ENCODE peak calls at places on chromosome 15, in nine cellular contexts. S is A549, E is lung, U is choroid plexus epithelial cell, C is A673, A is uterus, J is cardiac muscle cell, M is body of pancreas, X is upper lobe of right lung. Y is an unnamed sample.

GRCh38 chr15:50229336-50229735 is 36.2 kb downstream of the HDC start:
- DNase-seq in C (no peak), J (no peak), X (no peak), E (no peak), S (no peak), M (no peak), U (no peak), A (no peak), Y (peak)

GRCh38 chr15:39852237-39852636 is 67.8 kb downstream of the GPR176 start:
- DNase-seq in X (no peak), C (no peak), U (peak), E (peak), M (no peak), J (peak), S (no peak), A (no peak), Y (peak)

GRCh38 chr15:100152463-100152862 is 189.3 kb downstream of the ADAMTS17 start:
- DNase-seq in A (no peak), E (no peak), J (no peak), X (no peak), C (no peak), S (no peak), M (no peak), U (no peak), Y (no peak)

GRCh38 chr15:90665288-90666134 is 51.6 kb upstream of the BLM start:
- DNase-seq in U (peak), A (peak), E (peak), C (peak), M (peak), X (peak), J (peak), S (peak), Y (peak)

GRCh38 chr15:92666780-92667179 is 11.2 kb upstream of the FAM174B start:
- DNase-seq in M (peak), S (peak), U (no peak), A (no peak), J (peak), E (peak), C (no peak), X (no peak), Y (peak)

GRCh38 chr15:31556494-31557150 is 230.0 kb downstream of the KLF13 start:
- DNase-seq in X (no peak), S (no peak), U (no peak), C (no peak), J (peak), E (no peak), M (no peak), A (no peak), Y (no peak)

GRCh38 chr15:62472616-62473299 is 307.7 kb upstream of the C2CD4B start:
- DNase-seq in U (no peak), E (no peak), J (no peak), C (no peak), X (no peak), M (no peak), A (no peak), S (no peak), Y (no peak)

GRCh38 chr15:63465104-63465503 is 39.3 kb upstream of the USP3 start:
- DNase-seq in E (no peak), A (no peak), U (peak), M (no peak), S (no peak), C (no peak), J (peak), X (no peak), Y (peak)

GRCh38 chr15:65211157-65211982 is at the start of gene CILP:
- DNase-seq in C (peak), U (peak), A (peak), M (no peak), S (no peak), X (no peak), E (no peak), J (peak), Y (peak)

GRCh38 chr15:31508656-31509055 is 182.0 kb downstream of the KLF13 start:
- DNase-seq in C (no peak), S (no peak), U (no peak), E (no peak), X (no peak), M (no peak), A (no peak), J (no peak), Y (no peak)

GRCh38 chr15:89893696-89894450 is at the start of gene AP3S2:
- DNase-seq in C (peak), J (peak), S (peak), U (peak), M (peak), X (peak), E (peak), A (peak), Y (peak)

GRCh38 chr15:91124155-91124554 is 24.1 kb downstream of the SV2B start:
- DNase-seq in U (no peak), X (no peak), E (no peak), J (no peak), M (no peak), C (no peak), S (no peak), A (no peak), Y (no peak)

GRCh38 chr15:73346735-73347312 is 21.9 kb downstream of the HCN4 start:
- DNase-seq in J (peak), E (peak), A (peak), X (peak), U (peak), S (peak), M (peak), C (peak), Y (peak)

GRCh38 chr15:92510163-92510882 is 116.6 kb downstream of the ST8SIA2 start:
- DNase-seq in E (no peak), C (peak), S (peak), M (no peak), U (no peak), A (no peak), J (no peak), X (no peak), Y (no peak)

GRCh38 chr15:27828721-27829120 is 270.4 kb downstream of the OCA2 start:
- DNase-seq in M (no peak), S (no peak), C (no peak), J (no peak), U (peak), X (no peak), A (no peak), E (no peak), Y (peak)

GRCh38 chr15:49864251-49864650 is 243.4 kb downstream of the DTWD1 start:
- DNase-seq in X (no peak), A (no peak), M (no peak), E (no peak), U (no peak), C (no peak), J (no peak), S (no peak), Y (no peak)

GRCh38 chr15:82951472-82952155 is 906 bp downstream of the HOMER2 start:
- DNase-seq in A (no peak), S (no peak), X (no peak), U (peak), J (no peak), E (no peak), M (no peak), C (no peak), Y (peak)

GRCh38 chr15:62853114-62853832 is 189.3 kb upstream of the TPM1 start:
- DNase-seq in A (no peak), E (no peak), X (no peak), C (no peak), U (no peak), S (peak), J (no peak), M (peak), Y (no peak)

GRCh38 chr15:62591842-62592838 is 427.1 kb upstream of the C2CD4B start:
- DNase-seq in X (no peak), M (no peak), C (no peak), E (no peak), J (peak), A (no peak), S (peak), U (peak), Y (no peak)

GRCh38 chr15:80530737-80531365 is 126.7 kb downstream of the ARNT2 start:
- DNase-seq in S (no peak), M (no peak), X (no peak), A (no peak), J (peak), U (peak), C (no peak), E (no peak), Y (peak)

GRCh38 chr15:55742927-55743614 is at the start of gene PRTG:
- DNase-seq in C (no peak), U (peak), J (peak), M (peak), A (peak), X (peak), S (peak), E (peak), Y (peak)

GRCh38 chr15:57920916-57921315 is 144.6 kb downstream of the ALDH1A2 start:
- DNase-seq in C (no peak), X (no peak), U (peak), M (no peak), S (no peak), E (no peak), A (no peak), J (peak), Y (peak)

GRCh38 chr15:93987068-93987467 is 244.3 kb upstream of the MCTP2 start:
- DNase-seq in J (no peak), C (no peak), S (no peak), A (no peak), U (no peak), X (no peak), M (no peak), E (no peak), Y (no peak)

GRCh38 chr15:66707310-66708160 is 5.5 kb downstream of the SMAD6 start:
- DNase-seq in A (peak), S (peak), E (no peak), X (peak), M (peak), U (peak), C (peak), J (peak), Y (peak)

GRCh38 chr15:100264994-100265640 is 76.7 kb downstream of the ADAMTS17 start:
- DNase-seq in X (no peak), J (no peak), A (no peak), M (peak), C (no peak), S (no peak), E (no peak), U (no peak), Y (no peak)

GRCh38 chr15:42111924-42112323 is 17.6 kb upstream of the PLA2G4D start:
- DNase-seq in J (no peak), M (no peak), E (no peak), U (no peak), X (no peak), C (no peak), S (no peak), A (no peak), Y (peak)

GRCh38 chr15:70830615-70831014 is 23.3 kb downstream of the LARP6 start:
- DNase-seq in X (no peak), J (no peak), S (no peak), E (no peak), U (no peak), A (no peak), M (peak), C (no peak), Y (no peak)

GRCh38 chr15:63121382-63122001 is at the start of gene LACTB:
- DNase-seq in U (peak), M (peak), A (peak), X (peak), E (peak), S (peak), J (peak), C (peak), Y (peak)

DNA sequence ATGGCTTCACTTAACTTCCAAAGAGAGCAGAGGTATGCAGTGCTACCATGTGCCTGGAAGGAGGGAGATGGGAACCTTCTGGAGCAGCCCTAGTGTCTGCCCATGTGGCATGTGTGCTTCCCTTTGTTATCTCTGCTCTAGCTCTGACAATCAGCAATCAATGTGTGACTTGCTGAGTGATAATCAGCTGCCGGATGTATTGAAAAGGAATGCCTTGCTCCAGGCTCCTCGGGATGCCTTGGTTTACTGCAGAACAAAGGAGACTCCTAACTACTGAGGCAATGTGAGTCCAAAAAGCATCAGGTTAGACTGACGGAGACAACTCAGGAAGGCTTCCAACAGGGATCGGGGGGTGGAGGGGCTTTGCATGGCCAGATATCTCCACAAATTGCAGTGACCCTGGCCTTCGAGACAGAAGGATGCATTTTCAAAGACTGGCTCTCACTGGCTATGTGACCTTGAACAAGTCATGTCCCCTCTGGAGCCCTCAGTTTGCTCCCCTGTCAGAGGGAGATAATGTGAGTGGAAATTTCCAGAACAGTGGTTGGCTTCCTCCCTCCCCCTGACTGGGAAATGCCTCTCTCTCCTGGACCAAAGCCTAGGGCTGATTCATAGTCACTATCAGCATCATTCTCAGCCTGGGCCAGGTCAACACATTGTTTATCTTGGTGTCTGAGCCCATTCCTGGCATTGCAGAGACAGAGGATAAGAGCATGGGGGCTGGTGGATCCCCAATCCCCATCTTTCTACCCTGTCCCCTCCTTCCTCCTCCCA is 35.8 kb upstream of the CORO2B start:
- DNase-seq in X (no peak), U (peak), A (peak), S (no peak), C (no peak), E (peak), M (peak), J (peak), Y (peak)
- H3K4me3 ChIP-seq in X (no peak), U (no peak), A (no peak), S (no peak), C (no peak), E (no peak), M (no peak), J (no peak), Y (no peak)

DNA sequence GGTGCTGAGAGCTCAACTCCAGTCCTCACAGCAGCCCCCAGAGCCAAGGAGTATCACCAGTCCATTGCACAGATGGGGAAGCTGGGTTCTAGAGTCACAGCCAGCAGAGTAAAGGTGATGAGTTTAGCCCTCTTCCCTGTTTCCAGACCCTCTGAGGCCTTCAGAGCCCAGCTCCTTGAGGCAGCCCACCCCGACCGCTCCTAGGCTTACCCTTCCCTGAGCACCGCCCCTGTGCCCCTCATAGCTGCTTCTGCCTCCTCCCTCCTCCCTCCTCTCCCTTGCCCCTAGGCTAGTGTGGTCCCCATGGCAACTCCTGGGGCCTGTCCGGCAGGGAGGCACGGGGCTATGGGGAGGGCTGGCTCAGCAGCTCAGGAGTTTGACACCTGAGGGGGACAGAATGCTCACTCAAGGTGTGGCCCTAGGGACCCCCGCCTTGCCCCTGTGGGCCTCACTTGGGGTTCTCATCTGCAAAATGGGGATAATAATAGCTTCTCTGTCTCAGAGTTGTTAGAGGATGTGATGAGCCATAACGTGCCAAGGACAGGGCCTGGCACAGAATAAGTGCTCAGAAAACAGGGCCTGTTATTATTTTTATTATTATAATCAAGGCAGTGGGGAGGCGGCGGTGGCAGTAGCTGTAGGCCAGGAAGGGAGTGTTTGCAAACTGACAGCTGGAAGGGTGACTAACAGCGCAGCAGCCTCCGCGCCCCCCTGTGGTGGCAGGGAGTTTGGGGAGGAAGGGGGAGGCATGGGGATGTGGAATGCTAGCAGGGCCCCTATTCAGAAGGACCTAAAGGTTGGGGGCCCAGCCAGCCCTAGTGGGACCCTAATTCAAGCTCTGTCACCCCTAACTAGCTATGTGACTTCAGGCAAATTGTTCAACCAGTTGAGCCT is 11.5 kb downstream of the CSK start:
- DNase-seq in U (peak), S (no peak), J (peak), X (peak), C (peak), A (no peak), E (no peak), M (no peak), Y (no peak)
- TF ChIP-seq CTCF in U (peak), S (no peak), J (peak), X (peak), C (no peak), A (no peak), E (peak), M (no peak), Y (no peak)

DNA sequence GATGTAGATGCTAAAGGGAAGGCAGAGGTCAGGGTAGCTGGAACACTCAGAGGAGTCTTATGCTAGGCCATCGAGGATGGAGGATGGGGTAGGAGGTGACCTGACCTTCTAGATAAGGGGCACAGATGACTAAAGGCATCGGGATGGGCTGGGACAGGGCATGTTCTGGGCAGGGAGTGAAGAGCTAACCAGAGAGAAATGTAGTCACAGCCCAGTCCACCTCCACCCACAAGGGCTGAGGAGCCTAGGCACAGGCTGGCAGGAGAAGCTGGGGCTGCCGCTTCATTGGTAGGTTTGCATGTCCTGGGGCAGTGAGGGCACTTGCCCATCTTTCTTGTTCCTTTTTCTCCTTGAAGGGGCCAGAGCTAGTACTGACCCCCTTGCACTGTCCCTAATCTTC is 12.6 kb downstream of the CLK3 start:
- DNase-seq in E (no peak), U (no peak), X (no peak), M (no peak), C (no peak), A (no peak), S (no peak), J (no peak), Y (no peak)
- H3K4me3 ChIP-seq in E (no peak), U (no peak), X (no peak), M (no peak), C (no peak), A (no peak), S (no peak), J (no peak), Y (no peak)

GRCh38 chr15:46636220-46636619 is 1001.4 kb downstream of the SQOR start:
- DNase-seq in E (no peak), S (no peak), M (no peak), A (no peak), X (no peak), J (no peak), U (no peak), C (peak), Y (no peak)
- TF ChIP-seq CTCF in E (no peak), S (no peak), M (no peak), A (no peak), X (no peak), J (no peak), U (no peak), C (no peak), Y (no peak)

GRCh38 chr15:52294881-52295420 is 653 bp downstream of the MYO5C start:
- DNase-seq in X (no peak), M (no peak), E (no peak), A (no peak), C (no peak), U (no peak), J (no peak), S (no peak), Y (no peak)
- H3K4me3 ChIP-seq in X (peak), M (peak), E (peak), A (peak), C (peak), U (no peak), J (peak), S (peak), Y (no peak)

DNA sequence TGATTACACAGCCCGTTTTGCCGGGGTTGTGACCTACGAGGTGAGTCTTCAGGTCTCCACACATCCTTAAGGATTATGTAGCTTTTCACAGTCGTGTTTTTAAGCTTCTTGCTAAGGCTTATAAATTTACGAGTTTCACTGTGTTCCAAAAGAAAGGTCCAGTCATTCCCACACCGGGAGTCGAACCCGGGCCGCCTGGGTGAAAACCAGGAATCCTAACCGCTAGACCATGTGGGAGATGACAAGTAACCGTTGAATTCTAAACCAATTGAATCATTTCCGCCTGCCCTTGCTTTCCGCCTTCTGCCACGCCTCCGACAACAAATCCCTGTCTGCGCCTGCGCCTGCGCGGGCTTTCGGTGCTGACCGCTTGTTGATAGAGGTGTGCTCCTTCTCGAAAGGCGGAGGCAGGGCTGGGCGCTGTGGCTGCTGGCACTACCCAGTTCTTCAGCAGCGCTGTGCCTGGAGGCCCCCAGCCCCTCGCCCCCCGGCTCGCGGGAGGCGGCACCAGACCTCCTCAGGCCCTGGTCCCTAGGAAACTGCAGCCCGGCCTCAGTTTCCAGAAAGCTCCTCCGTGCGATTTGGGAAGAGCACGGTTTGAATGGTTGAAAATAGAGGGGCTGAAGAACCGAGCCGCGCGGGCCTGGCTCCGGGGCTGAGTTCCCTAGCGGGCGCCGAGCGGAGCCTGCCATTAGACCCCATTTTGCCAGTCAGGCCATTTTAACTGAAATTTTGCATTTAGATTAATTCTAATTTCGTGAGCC is 219.1 kb upstream of the ATP10A start:
- DNase-seq in U (peak), M (peak), C (peak), S (peak), A (peak), X (peak), E (peak), J (peak), Y (peak)
- TF ChIP-seq CTCF in U (no peak), M (peak), C (no peak), S (no peak), A (peak), X (no peak), E (no peak), J (no peak), Y (no peak)

DNA sequence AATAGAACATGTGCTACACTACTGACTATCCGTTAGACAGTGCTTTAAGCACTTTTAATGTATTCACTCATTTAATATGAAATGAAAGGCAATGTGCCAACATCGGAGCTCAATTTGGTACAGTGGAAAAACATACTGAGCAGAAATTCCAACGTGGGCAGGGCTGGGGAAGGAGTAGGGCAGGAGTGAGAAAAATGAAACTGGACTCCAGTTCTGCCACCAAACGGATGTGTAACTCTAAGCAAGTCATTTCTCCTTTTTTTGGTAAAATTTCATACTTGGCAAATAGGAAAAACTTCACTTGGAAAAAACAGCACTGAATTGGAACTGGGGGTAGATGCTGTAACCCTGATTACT is 97.5 kb downstream of the RORA start:
- DNase-seq in S (no peak), E (no peak), X (no peak), J (no peak), C (no peak), M (no peak), U (no peak), A (no peak), Y (no peak)
- H3K4me3 ChIP-seq in S (no peak), E (no peak), X (no peak), J (no peak), C (no peak), M (no peak), U (no peak), A (no peak), Y (no peak)

Y was measured in fibroblast of mammary gland.